ENCODE peak calls at places on chromosomes 4 and X, in seven cellular contexts. F is stimulated activated CD4-positive, alpha-beta T cell treated with anti-CD3 and anti-CD28 coated beads, Interleukin-4, amount 100 ng/mL, for 24 hours; M is Ammon's horn; I is SK-N-DZ; B is mucosa of gallbladder; X is cardiac fibroblast; L is NK-92 treated with Interleukin-12 subunit alpha and Interleukin-12 subunit beta, amount 100 ng/mL, for 24 hours. Y is an unnamed sample.

GRCh38 chr4:129641179-129641578 is 545.2 kb downstream of the C4orf33 start:
- DNase-seq in B (peak; percentile 57), F (peak; percentile 34), I (peak; percentile 48), L (peak; percentile 1), M (peak; percentile 41), X (peak; percentile 68), Y (peak; percentile 28)

GRCh38 chr4:54230479-54231418 is 1.7 kb downstream of the PDGFRA start:
- DNase-seq in I (peak; percentile 15), L (no peak), M (no peak), F (no peak), X (peak; percentile 69), B (no peak), Y (no peak)

GRCh38 chr4:168485511-168485910 is 5.2 kb upstream of the DDX60L start:
- DNase-seq in I (no peak), L (no peak), B (no peak), M (no peak), X (no peak), F (no peak), Y (no peak)

GRCh38 chrX:132292753-132293152 is 73.5 kb upstream of the RAP2C start:
- DNase-seq in X (peak; percentile 70), I (peak; percentile 53), L (no peak), B (no peak), F (peak; percentile 16), M (peak; percentile 75), Y (peak; percentile 31)

GRCh38 chrX:45669715-45670360 is 469.2 kb upstream of the DIPK2B start:
- DNase-seq in L (no peak), X (peak; percentile 3), M (no peak), F (no peak), B (no peak), I (no peak), Y (no peak)

GRCh38 chr4:140150636-140150885 is 3.4 kb downstream of the MAML3 start:
- DNase-seq in X (no peak), B (peak; percentile 90), I (no peak), M (no peak), L (no peak), F (peak; percentile 66), Y (no peak)

GRCh38 chrX:38811515-38812239 is 10.4 kb downstream of the MID1IP1 start:
- DNase-seq in I (no peak), X (peak; percentile 39), B (no peak), M (no peak), L (no peak), F (peak; percentile 12), Y (no peak)

GRCh38 chrX:11944486-11944885 is 186.4 kb downstream of the MSL3 start:
- DNase-seq in I (peak; percentile 7), X (peak; percentile 82), L (no peak), M (peak; percentile 13), F (no peak), B (no peak), Y (peak; percentile 8)

GRCh38 chr4:164193676-164194075 is 560.3 kb upstream of the SMIM31 start:
- DNase-seq in B (no peak), X (no peak), F (no peak), L (no peak), M (no peak), I (no peak), Y (no peak)

GRCh38 chr4:132498215-132498614 is 650.9 kb upstream of the PCDH10 start:
- DNase-seq in M (no peak), X (no peak), L (no peak), I (no peak), F (no peak), B (no peak), Y (no peak)

GRCh38 chr4:76984127-76984526 is 34.6 kb downstream of the SEPTIN11 start:
- DNase-seq in I (no peak), M (no peak), F (no peak), X (peak; percentile 77), L (no peak), B (no peak), Y (no peak)

GRCh38 chrX:106706466-106706865 is 20.0 kb upstream of the RNF128 start:
- DNase-seq in M (no peak), I (no peak), L (no peak), B (no peak), F (no peak), X (no peak), Y (no peak)

GRCh38 chr4:2071912-2072867 is 13.1 kb downstream of the NAT8L start:
- DNase-seq in F (no peak), X (no peak), B (no peak), I (no peak), M (peak; percentile 60), L (no peak), Y (peak; percentile 71)

GRCh38 chrX:14029039-14029424 is 660 bp downstream of the GEMIN8 start:
- DNase-seq in F (no peak), L (no peak), M (no peak), I (peak; percentile 61), X (peak; percentile 15), B (no peak), Y (no peak)

GRCh38 chr4:7392438-7393374 is 42.0 kb downstream of the PSAPL1 start:
- DNase-seq in X (peak; percentile 8), B (no peak), I (no peak), M (no peak), F (no peak), L (no peak), Y (no peak)

GRCh38 chr4:98482847-98483806 is 175.3 kb downstream of the TSPAN5 start:
- DNase-seq in I (no peak), F (peak; percentile 66), X (peak; percentile 83), L (no peak), B (no peak), M (no peak), Y (no peak)

GRCh38 chrX:15242899-15243555 is 26.9 kb downstream of the ASB9 start:
- DNase-seq in M (peak; percentile 58), X (peak; percentile 60), I (peak; percentile 25), F (peak; percentile 50), L (no peak), B (peak; percentile 38), Y (peak; percentile 22)

GRCh38 chr4:4871267-4872147 is 12.0 kb downstream of the MSX1 start:
- DNase-seq in B (no peak), L (no peak), X (no peak), F (no peak), I (no peak), M (no peak), Y (no peak)

GRCh38 chrX:44785652-44786051 is 58.2 kb upstream of the DUSP21 start:
- DNase-seq in B (no peak), X (peak; percentile 87), L (no peak), I (no peak), M (no peak), F (no peak), Y (no peak)

GRCh38 chrX:10110316-10110932 is 46.4 kb upstream of the CLCN4 start:
- DNase-seq in B (no peak), L (peak; percentile 10), M (no peak), X (no peak), F (no peak), I (no peak), Y (no peak)

GRCh38 chr4:155787113-155787710 is 28.4 kb downstream of the GUCY1B1 start:
- DNase-seq in F (no peak), L (no peak), I (peak; percentile 57), B (no peak), X (peak; percentile 77), M (peak; percentile 41), Y (peak; percentile 39)

GRCh38 chr4:159722918-159723317 is 620.0 kb downstream of the RAPGEF2 start:
- DNase-seq in L (no peak), X (no peak), F (no peak), I (no peak), M (no peak), B (no peak), Y (no peak)

GRCh38 chr4:171880136-171880535 is 66.9 kb downstream of the GALNTL6 start:
- DNase-seq in M (no peak), I (no peak), X (peak; percentile 49), B (no peak), L (no peak), F (no peak), Y (no peak)

GRCh38 chr4:15413623-15414019 is 14.2 kb upstream of the C1QTNF7 start:
- DNase-seq in L (no peak), B (no peak), X (no peak), F (no peak), I (no peak), M (no peak), Y (no peak)

GRCh38 chr4:149973181-149973580 is 105.1 kb upstream of the DCLK2 start:
- DNase-seq in B (no peak), I (no peak), X (no peak), M (no peak), F (no peak), L (no peak), Y (no peak)

GRCh38 chr4:37476691-37477090 is 209.5 kb downstream of the RELL1 start:
- DNase-seq in I (no peak), F (no peak), M (no peak), X (no peak), B (no peak), L (no peak), Y (no peak)

GRCh38 chrX:151675121-151675746 is 20.0 kb upstream of the PRRG3 start:
- DNase-seq in M (no peak), L (no peak), I (no peak), F (no peak), B (no peak), X (no peak), Y (no peak)

GRCh38 chrX:9326369-9326768 is 138.5 kb upstream of the TBL1X start:
- DNase-seq in F (no peak), M (no peak), L (no peak), X (no peak), B (no peak), I (no peak), Y (no peak)

GRCh38 chrX:43349363-43349762 is 306.7 kb upstream of the MAOA start:
- DNase-seq in X (peak; percentile 35), L (no peak), M (peak; percentile 1), B (peak; percentile 37), I (peak; percentile 24), F (peak; percentile 30), Y (no peak)

GRCh38 chrX:3962511-3963350 is 249.3 kb upstream of the PRKX start:
- DNase-seq in F (no peak), M (peak; percentile 20), X (peak; percentile 28), L (no peak), I (peak; percentile 13), B (peak; percentile 73), Y (peak; percentile 3)

GRCh38 chrX:103061486-103061885 is 2.5 kb downstream of the BEX1 start:
- DNase-seq in I (no peak), M (no peak), X (no peak), B (no peak), F (no peak), L (no peak), Y (no peak)

GRCh38 chr4:175971393-175972179 is 94.1 kb upstream of the WDR17 start:
- DNase-seq in X (no peak), B (no peak), L (no peak), F (no peak), M (peak; percentile 22), I (no peak), Y (no peak)

GRCh38 chrX:68650491-68650890 is 3.0 kb downstream of the STARD8 start:
- DNase-seq in M (no peak), B (no peak), I (no peak), L (no peak), X (peak; percentile 59), F (no peak), Y (no peak)

GRCh38 chrX:15567886-15568616 is 32.7 kb downstream of the ACE2 start:
- DNase-seq in M (peak; percentile 5), B (no peak), L (no peak), X (peak; percentile 29), F (no peak), I (no peak), Y (no peak)

GRCh38 chrX:39982927-39983326 is 114.8 kb downstream of the BCOR start:
- DNase-seq in B (no peak), L (no peak), M (peak; percentile 34), F (no peak), I (no peak), X (no peak), Y (no peak)

GRCh38 chr4:99856166-99856565 is 38.1 kb downstream of the LAMTOR3 start:
- DNase-seq in B (no peak), M (peak; percentile 35), L (no peak), F (peak; percentile 29), X (peak; percentile 64), I (no peak), Y (no peak)

GRCh38 chrX:55142206-55142918 is 53.5 kb downstream of the PAGE2 start:
- DNase-seq in L (no peak), I (no peak), B (no peak), M (no peak), F (no peak), X (no peak), Y (no peak)

GRCh38 chrX:65463550-65463949 is 71.0 kb downstream of the LAS1L start:
- DNase-seq in X (peak; percentile 65), I (no peak), B (no peak), L (no peak), F (no peak), M (no peak), Y (no peak)